ENCODE peak calls at places on chromosomes 3 and 15, in nine cellular contexts. V is keratinocyte, Y is neural crest cell, T is fibroblast of mammary gland, L is CD14-positive monocyte, J is B cell, G is adrenal gland, E is spleen, B is GM13976. K is an unnamed sample.
A peak's percentile ranks its signal among the peaks of the same experiment; 100 is the strongest.

GRCh38 chr15:59268199-59268979 is 61.7 kb downstream of the LDHAL6B start:
- DNase-seq in L (no peak), J (no peak), E (no peak), B (no peak), Y (no peak), V (no peak), G (no peak), T (peak; percentile 85), K (no peak)

GRCh38 chr3:127325630-127325961 is 37.8 kb upstream of the PRR20G start:
- DNase-seq in L (no peak), Y (no peak), J (no peak), T (peak; percentile 13), G (no peak), E (no peak), V (no peak), B (no peak), K (no peak)

GRCh38 chr3:134864644-134865043 is 69.6 kb downstream of the EPHB1 start:
- DNase-seq in G (peak; percentile 36), L (no peak), E (peak; percentile 59), V (no peak), Y (no peak), J (no peak), T (peak; percentile 25), B (no peak), K (no peak)

GRCh38 chr15:53580371-53580770 is 179.1 kb downstream of the WDR72 start:
- DNase-seq in L (no peak), G (peak; percentile 90), Y (no peak), T (no peak), E (no peak), V (no peak), B (no peak), J (no peak), K (no peak)

GRCh38 chr3:189295089-189295488 is 123.3 kb downstream of the TPRG1 start:
- DNase-seq in B (no peak), J (no peak), T (no peak), Y (no peak), L (no peak), V (no peak), G (no peak), E (no peak), K (no peak)

GRCh38 chr15:66142341-66142740 is 111.2 kb downstream of the MEGF11 start:
- DNase-seq in T (no peak), Y (no peak), V (no peak), L (no peak), G (no peak), E (no peak), B (no peak), J (no peak), K (no peak)

GRCh38 chr3:21665444-21665843 is 85.6 kb downstream of the ZNF385D start:
- DNase-seq in G (no peak), L (no peak), Y (no peak), E (no peak), V (no peak), J (no peak), T (no peak), B (no peak), K (no peak)

GRCh38 chr3:159260049-159260662 is 458.3 kb downstream of the MFSD1 start:
- DNase-seq in J (no peak), L (no peak), B (peak; percentile 41), Y (peak; percentile 48), T (peak; percentile 77), G (peak; percentile 33), V (no peak), E (no peak), K (peak; percentile 63)

GRCh38 chr3:49916686-49917085 is 12.9 kb downstream of the MON1A start:
- DNase-seq in L (no peak), E (no peak), Y (no peak), J (no peak), G (no peak), B (no peak), T (peak; percentile 68), V (no peak), K (no peak)

GRCh38 chr3:69442771-69443197 is 56.9 kb upstream of the FRMD4B start:
- DNase-seq in T (no peak), B (no peak), Y (no peak), G (no peak), J (no peak), V (no peak), L (no peak), E (no peak), K (no peak)

GRCh38 chr15:56032366-56032765 is 39.0 kb upstream of the NEDD4 start:
- DNase-seq in J (no peak), B (no peak), Y (no peak), E (no peak), G (no peak), V (no peak), L (no peak), T (no peak), K (no peak)

GRCh38 chr15:40843885-40844542 is at the start of gene SPINT1:
- DNase-seq in G (no peak), E (no peak), T (no peak), L (no peak), B (peak; percentile 73), V (peak; percentile 55), J (peak; percentile 76), Y (no peak), K (no peak)

GRCh38 chr3:186991470-186991869 is 61.1 kb downstream of the ST6GAL1 start:
- DNase-seq in E (no peak), V (no peak), Y (no peak), J (no peak), T (no peak), G (no peak), B (no peak), L (no peak), K (no peak)

GRCh38 chr3:127027061-127027735 is 44.3 kb downstream of the PLXNA1 start:
- DNase-seq in V (no peak), B (no peak), L (no peak), J (no peak), Y (no peak), G (no peak), T (no peak), E (no peak), K (no peak)

GRCh38 chr15:38696120-38696727 is 131.6 kb upstream of the RASGRP1 start:
- DNase-seq in V (no peak), G (no peak), L (no peak), J (no peak), B (peak; percentile 31), Y (no peak), T (peak; percentile 47), E (no peak), K (peak; percentile 47)

GRCh38 chr3:39275963-39276593 is 3.8 kb downstream of the CX3CR1 start:
- DNase-seq in L (no peak), J (no peak), V (no peak), E (no peak), T (no peak), Y (no peak), G (no peak), B (no peak), K (no peak)

GRCh38 chr3:39275052-39275451 is 4.8 kb downstream of the CX3CR1 start:
- DNase-seq in T (no peak), B (no peak), V (no peak), G (no peak), E (no peak), Y (no peak), L (no peak), J (no peak), K (no peak)

GRCh38 chr3:39272191-39272590 is 7.6 kb downstream of the CX3CR1 start:
- DNase-seq in J (no peak), L (no peak), E (no peak), G (no peak), Y (no peak), B (no peak), T (no peak), V (no peak), K (no peak)

GRCh38 chr3:39271363-39271762 is 8.5 kb downstream of the CX3CR1 start:
- DNase-seq in B (no peak), T (no peak), L (no peak), J (no peak), E (no peak), Y (no peak), G (no peak), V (no peak), K (no peak)

DNA sequence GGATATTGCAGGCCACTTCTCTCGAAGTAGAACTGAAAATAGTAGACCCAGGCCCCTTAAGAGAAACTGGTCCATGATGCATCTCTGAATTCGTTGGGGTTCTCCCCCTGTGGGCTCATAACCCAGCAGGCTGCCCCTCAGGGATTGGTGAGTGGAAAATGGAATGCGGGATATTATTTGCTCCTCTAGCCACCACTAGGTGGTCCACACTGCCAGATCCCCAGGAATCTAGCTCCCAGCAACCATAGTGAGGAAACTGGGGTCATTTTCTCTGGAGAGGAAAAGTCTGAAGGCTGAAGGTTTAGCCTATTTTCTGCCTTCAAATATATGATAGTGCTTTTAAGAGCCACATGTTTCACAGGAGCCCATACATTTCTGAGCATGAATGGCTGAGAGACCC is 6.7 kb downstream of the CX3CR1 start:
- DNase-seq in V (no peak), T (no peak), J (no peak), Y (no peak), G (no peak), L (no peak), B (no peak), E (no peak), K (no peak)
- TF ChIP-seq CTCF in V (no peak), T (peak; percentile 19), J (no peak), Y (no peak), G (no peak), L (no peak), B (no peak), E (no peak), K (peak; percentile 58)

GRCh38 chr3:11643212-11644087 is at the start of gene VGLL4:
- DNase-seq in L (peak; percentile 73), B (peak; percentile 77), G (peak; percentile 90), J (peak; percentile 68), E (peak; percentile 95), V (no peak), Y (peak; percentile 80), T (peak; percentile 85), K (peak; percentile 85)
- TF ChIP-seq CTCF in L (no peak), B (no peak), G (no peak), J (no peak), E (no peak), V (peak; percentile 9), Y (no peak), T (peak; percentile 3), K (peak; percentile 38)

GRCh38 chr3:125202197-125202596 is 10.4 kb downstream of the SLC12A8 start:
- DNase-seq in L (no peak), B (no peak), G (no peak), J (no peak), Y (no peak), V (no peak), E (no peak), T (peak; percentile 40), K (no peak)
- TF ChIP-seq CTCF in L (peak; percentile 38), B (peak; percentile 27), G (no peak), J (no peak), Y (peak; percentile 36), V (peak; percentile 19), E (peak; percentile 25), T (peak; percentile 44), K (peak; percentile 39)

DNA sequence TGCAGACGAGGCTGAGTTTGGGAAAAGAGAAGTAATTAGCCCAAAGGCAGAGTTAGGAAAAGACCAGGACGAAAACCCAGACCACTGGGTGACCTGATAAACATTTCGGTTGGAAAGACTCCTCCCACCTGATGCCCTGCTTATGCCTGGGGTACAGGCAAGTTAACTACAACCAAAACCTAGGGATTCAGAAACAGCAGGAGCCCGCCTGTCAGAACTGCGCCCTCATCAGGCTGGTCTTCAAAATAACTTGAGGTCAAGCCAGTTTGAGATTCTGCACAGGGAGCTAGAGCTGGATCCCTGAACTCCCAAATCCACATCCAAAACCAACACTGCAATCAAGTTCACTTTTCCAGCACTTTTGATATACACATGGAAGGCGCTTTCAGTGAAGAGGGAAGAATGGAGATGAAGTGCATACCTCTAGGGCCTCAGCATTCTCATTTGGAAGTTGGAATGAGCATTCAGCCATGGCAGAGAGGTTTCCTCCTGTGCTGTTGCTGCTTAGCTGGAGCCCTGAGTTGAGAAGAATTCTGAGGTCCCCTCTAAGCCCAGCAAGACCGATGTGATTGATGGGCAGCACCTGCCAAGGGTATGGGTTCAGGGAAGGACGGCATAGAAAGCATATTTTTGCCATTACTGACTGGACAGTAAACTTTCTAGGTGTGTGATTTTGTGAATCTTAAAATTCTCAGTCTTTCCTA is 11.6 kb downstream of the TSEN2 start:
- DNase-seq in J (no peak), Y (no peak), G (no peak), T (no peak), V (no peak), L (no peak), B (no peak), E (no peak), K (no peak)
- TF ChIP-seq CTCF in J (no peak), Y (peak; percentile 25), G (no peak), T (peak; percentile 29), V (peak; percentile 8), L (no peak), B (no peak), E (no peak), K (peak; percentile 49)

K was measured in brain microvascular endothelial cell.